ENCODE peak calls at places on chromosomes 5 and 9, in ten cellular contexts. X is mesenchymal stem cell, M is SJSA1, U is right lobe of liver, N is Peyer's patch, O is breast epithelium, I is SK-N-SH, T is lower lobe of right lung, R is esophagus squamous epithelium, Y is kidney. K is an unnamed sample.

GRCh38 chr5:176774216-176775171 is 35.9 kb upstream of the UNC5A start:
- DNase-seq in N (peak; percentile 6), M (no peak), R (no peak), T (no peak), U (no peak), I (no peak), X (no peak), Y (no peak), O (peak; percentile 47), K (no peak)

GRCh38 chr5:41793156-41793770 is 77.0 kb downstream of the OXCT1 start:
- DNase-seq in R (no peak), U (no peak), M (peak; percentile 72), X (peak; percentile 80), I (peak; percentile 60), O (no peak), Y (no peak), N (no peak), T (no peak), K (no peak)

GRCh38 chr5:107519900-107520354 is 150.8 kb downstream of the EFNA5 start:
- DNase-seq in R (no peak), N (no peak), M (peak; percentile 44), Y (no peak), X (peak; percentile 53), T (no peak), I (peak; percentile 28), O (no peak), U (no peak), K (no peak)

GRCh38 chr5:56229106-56229505 is 4.0 kb downstream of the ANKRD55 start:
- DNase-seq in I (no peak), R (no peak), O (no peak), N (no peak), M (no peak), Y (peak; percentile 19), X (no peak), U (no peak), T (no peak), K (no peak)

GRCh38 chr9:91391426-91392217 is 29.9 kb upstream of the AUH start:
- DNase-seq in Y (no peak), R (no peak), T (no peak), I (no peak), M (no peak), O (no peak), U (no peak), X (no peak), N (no peak), K (no peak)

GRCh38 chr5:74951855-74952254 is 85.7 kb upstream of the FAM169A start:
- DNase-seq in T (no peak), I (no peak), O (no peak), Y (no peak), U (no peak), M (no peak), X (peak; percentile 40), R (no peak), N (no peak), K (no peak)

GRCh38 chr9:124210697-124211096 is 47.1 kb upstream of the NEK6 start:
- DNase-seq in O (no peak), R (no peak), U (no peak), Y (no peak), M (no peak), N (no peak), X (no peak), I (no peak), T (no peak), K (no peak)

GRCh38 chr5:110686264-110686663 is 40.2 kb downstream of the TMEM232 start:
- DNase-seq in N (no peak), R (no peak), U (no peak), X (no peak), I (no peak), O (no peak), T (no peak), M (no peak), Y (no peak), K (no peak)

GRCh38 chr5:37888476-37888875 is 48.6 kb upstream of the GDNF start:
- DNase-seq in Y (no peak), U (no peak), M (no peak), I (no peak), T (no peak), O (no peak), X (peak; percentile 41), N (no peak), R (no peak), K (no peak)

GRCh38 chr5:126044111-126044668 is 379.0 kb upstream of the GRAMD2B start:
- DNase-seq in N (no peak), I (peak; percentile 58), U (no peak), Y (no peak), X (peak; percentile 97), O (no peak), T (no peak), R (no peak), M (no peak), K (peak; percentile 50)

GRCh38 chr5:15579193-15579990 is 79.4 kb downstream of the FBXL7 start:
- DNase-seq in M (peak; percentile 75), O (no peak), U (no peak), T (no peak), X (no peak), N (no peak), I (peak; percentile 30), R (no peak), Y (no peak), K (no peak)

GRCh38 chr9:89705651-89706050 is 100.8 kb downstream of the GADD45G start:
- DNase-seq in T (no peak), I (no peak), R (no peak), X (no peak), M (no peak), N (no peak), O (no peak), U (no peak), Y (no peak), K (no peak)

GRCh38 chr9:13083973-13084528 is 195.4 kb downstream of the MPDZ start:
- DNase-seq in O (no peak), X (peak; percentile 54), T (no peak), R (no peak), N (no peak), M (no peak), U (no peak), I (no peak), Y (no peak), K (no peak)

GRCh38 chr9:3804148-3804547 is 278.3 kb upstream of the RFX3 start:
- DNase-seq in Y (no peak), T (no peak), R (no peak), I (no peak), U (no peak), N (no peak), X (no peak), O (no peak), M (no peak), K (no peak)

GRCh38 chr5:77073667-77074066 is 13.4 kb downstream of the ZBED3 start:
- DNase-seq in U (no peak), X (no peak), N (no peak), Y (no peak), O (no peak), R (no peak), M (no peak), I (no peak), T (no peak), K (no peak)

GRCh38 chr9:19386469-19387044 is 6.5 kb upstream of the RPS6 start:
- DNase-seq in I (no peak), U (no peak), Y (no peak), M (no peak), X (no peak), R (no peak), T (no peak), N (no peak), O (no peak), K (no peak)

GRCh38 chr5:154220625-154221024 is 30.1 kb downstream of the GALNT10 start:
- DNase-seq in T (no peak), R (no peak), U (no peak), X (peak; percentile 85), Y (no peak), M (peak; percentile 66), I (no peak), N (no peak), O (no peak), K (no peak)

GRCh38 chr9:89466451-89467277 is 31.2 kb downstream of the SEMA4D start:
- DNase-seq in O (no peak), Y (no peak), T (no peak), X (no peak), U (no peak), M (no peak), I (no peak), R (no peak), N (peak; percentile 54), K (no peak)

GRCh38 chr9:28668158-28668557 is 1094.9 kb upstream of the C9orf72 start:
- DNase-seq in R (no peak), X (no peak), O (no peak), N (no peak), M (no peak), Y (no peak), U (no peak), T (no peak), I (no peak), K (no peak)

GRCh38 chr9:136410500-136411287 is at the start of the genes ENTR1 and PMPCA:
- DNase-seq in M (peak; percentile 80), Y (peak; percentile 97), X (peak; percentile 90), T (peak; percentile 95), I (peak; percentile 99), R (no peak), N (peak; percentile 92), O (peak; percentile 91), U (peak; percentile 94), K (peak; percentile 91)
- H3K4me1 ChIP-seq in M (peaks cover 24% of the 10 kb centered on the region), Y (peaks cover 7% of the 10 kb centered on the region), X (peaks cover 20% of the 10 kb centered on the region), T (peaks cover 28% of the 10 kb centered on the region), I (peaks cover 24% of the 10 kb centered on the region), R (peaks cover 23% of the 10 kb centered on the region), N (no peaks in the 10 kb centered on the region), O (peaks cover 23% of the 10 kb centered on the region), U (no peaks in the 10 kb centered on the region), K (peaks cover 15% of the 10 kb centered on the region)

DNA sequence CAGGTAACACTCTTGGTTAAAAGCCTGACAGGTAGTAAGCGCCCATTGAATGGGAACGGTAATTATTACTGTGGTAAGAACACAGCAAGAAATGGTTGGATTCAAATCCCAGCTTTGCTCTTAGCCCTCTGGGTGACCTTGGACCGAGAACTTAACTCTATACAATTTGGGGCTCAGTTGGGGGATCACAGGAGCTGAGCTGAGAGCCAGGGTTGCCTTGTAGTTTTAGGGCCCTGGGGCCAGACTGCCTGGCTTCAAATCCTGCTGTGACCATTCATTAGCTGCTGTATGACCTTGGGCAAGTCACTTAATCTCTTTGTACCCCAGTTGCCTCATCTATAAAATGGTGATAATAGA is 87.4 kb upstream of the SH3PXD2B start:
- DNase-seq in I (no peak), T (no peak), X (no peak), N (no peak), U (no peak), M (no peak), Y (no peak), O (no peak), R (no peak), K (no peak)
- H3K4me1 ChIP-seq in I (peaks cover 31% of the 10 kb centered on the region), T (no peaks in the 10 kb centered on the region), X (no peaks in the 10 kb centered on the region), N (no peaks in the 10 kb centered on the region), U (no peaks in the 10 kb centered on the region), M (no peaks in the 10 kb centered on the region), Y (no peaks in the 10 kb centered on the region), O (no peaks in the 10 kb centered on the region), R (no peaks in the 10 kb centered on the region), K (no peaks in the 10 kb centered on the region)

GRCh38 chr9:136645343-136645902 is 17.3 kb upstream of the EGFL7 start:
- DNase-seq in Y (no peak), R (no peak), M (no peak), N (no peak), I (no peak), O (no peak), X (no peak), U (no peak), T (peak; percentile 57), K (no peak)
- H3K4me1 ChIP-seq in Y (no peaks in the 10 kb centered on the region), R (peaks cover 14% of the 10 kb centered on the region), M (peaks cover 8% of the 10 kb centered on the region), N (no peaks in the 10 kb centered on the region), I (peaks cover 33% of the 10 kb centered on the region), O (no peaks in the 10 kb centered on the region), X (peaks cover 33% of the 10 kb centered on the region), U (no peaks in the 10 kb centered on the region), T (peaks cover 50% of the 10 kb centered on the region), K (peaks cover 5% of the 10 kb centered on the region)

GRCh38 chr5:132429451-132430440 is 60.2 kb downstream of the SLC22A5 start:
- DNase-seq in M (no peak), I (no peak), N (no peak), X (no peak), O (no peak), U (no peak), R (no peak), T (no peak), Y (no peak), K (no peak)
- H3K4me1 ChIP-seq in M (peaks cover 60% of the 10 kb centered on the region), I (peaks cover 53% of the 10 kb centered on the region), N (peaks cover 52% of the 10 kb centered on the region), X (peaks cover 29% of the 10 kb centered on the region), O (peaks cover 24% of the 10 kb centered on the region), U (no peaks in the 10 kb centered on the region), R (peaks cover 72% of the 10 kb centered on the region), T (peaks cover 99% of the 10 kb centered on the region), Y (peaks cover 32% of the 10 kb centered on the region), K (peaks cover 54% of the 10 kb centered on the region)